ENCODE peak calls at places on chromosomes 13 and 19, in seven cellular contexts. One of them, this sample, is unnamed.

GRCh38 chr13:91714726-91715334 is 316.4 kb downstream of the GPC5 start:
- DNase-seq in aorta: no peak
- DNase-seq in tibial artery: no peak
- DNase-seq in GM23248: no peak
- DNase-seq in gastrocnemius medialis: no peak
- DNase-seq in HCT116: no peak
- DNase-seq in left ventricle myocardium inferior: no peak
- DNase-seq in this sample: no peak

GRCh38 chr13:32586022-32586900 is at the start of gene PDS5B:
- DNase-seq in aorta: peak; percentile 97
- DNase-seq in tibial artery: peak; percentile 98
- DNase-seq in GM23248: peak; percentile 98
- DNase-seq in gastrocnemius medialis: peak; percentile 93
- DNase-seq in HCT116: peak; percentile 81
- DNase-seq in left ventricle myocardium inferior: peak; percentile 94
- DNase-seq in this sample: peak; percentile 86

GRCh38 chr19:3184847-3185481 is 766 bp upstream of the NCLN start:
- DNase-seq in aorta: peak; percentile 87
- DNase-seq in tibial artery: no peak
- DNase-seq in GM23248: peak; percentile 85
- DNase-seq in gastrocnemius medialis: peak; percentile 72
- DNase-seq in HCT116: no peak
- DNase-seq in left ventricle myocardium inferior: peak; percentile 70
- DNase-seq in this sample: no peak

GRCh38 chr19:2993579-2993978 is 16.2 kb downstream of the TLE6 start:
- DNase-seq in aorta: no peak
- DNase-seq in tibial artery: no peak
- DNase-seq in GM23248: no peak
- DNase-seq in gastrocnemius medialis: no peak
- DNase-seq in HCT116: no peak
- DNase-seq in left ventricle myocardium inferior: no peak
- DNase-seq in this sample: no peak

GRCh38 chr13:52450793-52451116 is 321 bp upstream of the VPS36 start:
- DNase-seq in aorta: no peak
- DNase-seq in tibial artery: no peak
- DNase-seq in GM23248: no peak
- DNase-seq in gastrocnemius medialis: no peak
- DNase-seq in HCT116: no peak
- DNase-seq in left ventricle myocardium inferior: no peak
- DNase-seq in this sample: no peak

GRCh38 chr19:3538965-3539742 is at the start of gene TEKTIP1:
- DNase-seq in aorta: no peak
- DNase-seq in tibial artery: no peak
- DNase-seq in GM23248: peak; percentile 41
- DNase-seq in gastrocnemius medialis: no peak
- DNase-seq in HCT116: no peak
- DNase-seq in left ventricle myocardium inferior: no peak
- DNase-seq in this sample: no peak

GRCh38 chr19:2952953-2953481 is 8.2 kb upstream of the ZNF77 start:
- DNase-seq in aorta: no peak
- DNase-seq in tibial artery: no peak
- DNase-seq in GM23248: peak; percentile 64
- DNase-seq in gastrocnemius medialis: no peak
- DNase-seq in HCT116: no peak
- DNase-seq in left ventricle myocardium inferior: no peak
- DNase-seq in this sample: no peak

GRCh38 chr13:105334211-105334610 is 1201.3 kb downstream of the EFNB2 start:
- DNase-seq in aorta: no peak
- DNase-seq in tibial artery: no peak
- DNase-seq in GM23248: no peak
- DNase-seq in gastrocnemius medialis: no peak
- DNase-seq in HCT116: no peak
- DNase-seq in left ventricle myocardium inferior: no peak
- DNase-seq in this sample: peak; percentile 45

GRCh38 chr13:111610879-111611278 is 290.4 kb downstream of the TEX29 start:
- DNase-seq in aorta: peak; percentile 24
- DNase-seq in tibial artery: no peak
- DNase-seq in GM23248: no peak
- DNase-seq in gastrocnemius medialis: no peak
- DNase-seq in HCT116: no peak
- DNase-seq in left ventricle myocardium inferior: no peak
- DNase-seq in this sample: no peak
- H3K27me3 ChIP-seq in aorta: no peaks in the 10 kb centered on the region
- H3K27me3 ChIP-seq in tibial artery: no peaks in the 10 kb centered on the region
- H3K27me3 ChIP-seq in GM23248: no peaks in the 10 kb centered on the region
- H3K27me3 ChIP-seq in gastrocnemius medialis: no peaks in the 10 kb centered on the region
- H3K27me3 ChIP-seq in HCT116: peaks cover 45% of the 10 kb centered on the region
- H3K27me3 ChIP-seq in left ventricle myocardium inferior: peaks cover 63% of the 10 kb centered on the region
- H3K27me3 ChIP-seq in this sample: no peaks in the 10 kb centered on the region

GRCh38 chr19:17240855-17241399 is 4.8 kb downstream of the NR2F6 start:
- DNase-seq in aorta: no peak
- DNase-seq in tibial artery: no peak
- DNase-seq in GM23248: no peak
- DNase-seq in gastrocnemius medialis: no peak
- DNase-seq in HCT116: no peak
- DNase-seq in left ventricle myocardium inferior: no peak
- DNase-seq in this sample: no peak
- H3K4me3 ChIP-seq in aorta: no peak overlapping the region
- H3K4me3 ChIP-seq in tibial artery: no peak overlapping the region
- H3K4me3 ChIP-seq in GM23248: no peak overlapping the region
- H3K4me3 ChIP-seq in gastrocnemius medialis: no peak overlapping the region
- H3K4me3 ChIP-seq in HCT116: no peak overlapping the region
- H3K4me3 ChIP-seq in left ventricle myocardium inferior: no peak overlapping the region
- H3K4me3 ChIP-seq in this sample: no peak overlapping the region

GRCh38 chr19:11949201-11949600 is 15.6 kb upstream of the ZNF763 start:
- DNase-seq in aorta: no peak
- DNase-seq in tibial artery: no peak
- DNase-seq in GM23248: peak; percentile 15
- DNase-seq in gastrocnemius medialis: no peak
- DNase-seq in HCT116: no peak
- DNase-seq in left ventricle myocardium inferior: no peak
- DNase-seq in this sample: no peak
- H3K9me3 ChIP-seq in aorta: peaks cover 45% of the 10 kb centered on the region
- H3K9me3 ChIP-seq in tibial artery: peaks cover 92% of the 10 kb centered on the region
- H3K9me3 ChIP-seq in GM23248: peaks cover 16% of the 10 kb centered on the region
- H3K9me3 ChIP-seq in gastrocnemius medialis: peaks cover 21% of the 10 kb centered on the region
- H3K9me3 ChIP-seq in HCT116: peaks cover 65% of the 10 kb centered on the region
- H3K9me3 ChIP-seq in left ventricle myocardium inferior: peaks cover 100% of the 10 kb centered on the region
- H3K9me3 ChIP-seq in this sample: peaks cover 73% of the 10 kb centered on the region

GRCh38 chr19:45955905-45956608 is 17.6 kb downstream of the NOVA2 start:
- DNase-seq in aorta: peak; percentile 52
- DNase-seq in tibial artery: no peak
- DNase-seq in GM23248: no peak
- DNase-seq in gastrocnemius medialis: peak; percentile 16
- DNase-seq in HCT116: peak; percentile 35
- DNase-seq in left ventricle myocardium inferior: peak; percentile 63
- DNase-seq in this sample: no peak
- H3K27me3 ChIP-seq in aorta: no peaks in the 10 kb centered on the region
- H3K27me3 ChIP-seq in tibial artery: no peaks in the 10 kb centered on the region
- H3K27me3 ChIP-seq in GM23248: peaks cover 10% of the 10 kb centered on the region
- H3K27me3 ChIP-seq in gastrocnemius medialis: peaks cover 10% of the 10 kb centered on the region
- H3K27me3 ChIP-seq in HCT116: peaks cover 6% of the 10 kb centered on the region
- H3K27me3 ChIP-seq in left ventricle myocardium inferior: peaks cover 79% of the 10 kb centered on the region
- H3K27me3 ChIP-seq in this sample: peaks cover 17% of the 10 kb centered on the region

DNA sequence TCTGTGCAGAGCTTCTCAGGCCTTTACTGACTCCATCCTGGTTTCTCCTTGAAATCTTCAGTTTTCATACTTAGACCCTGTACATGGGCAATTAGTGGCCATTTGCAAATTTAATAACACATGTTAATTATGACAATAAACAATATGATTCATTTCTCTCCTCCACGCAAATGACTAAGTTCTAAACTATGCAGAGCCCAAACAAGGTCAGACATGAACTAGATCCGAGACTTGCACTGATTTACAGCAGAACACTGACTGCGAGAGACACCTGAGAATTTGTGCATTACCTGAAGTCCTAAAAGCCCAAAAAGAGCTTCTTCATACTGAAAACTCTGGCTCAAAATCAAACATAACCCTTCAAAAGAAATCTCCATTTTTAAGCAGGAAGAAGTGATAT is 521.8 kb downstream of the MYO16 start:
- DNase-seq in aorta: no peak
- DNase-seq in tibial artery: no peak
- DNase-seq in GM23248: no peak
- DNase-seq in gastrocnemius medialis: no peak
- DNase-seq in HCT116: no peak
- DNase-seq in left ventricle myocardium inferior: no peak
- DNase-seq in this sample: no peak
- H3K4me3 ChIP-seq in aorta: no peak overlapping the region
- H3K4me3 ChIP-seq in tibial artery: no peak overlapping the region
- H3K4me3 ChIP-seq in GM23248: no peak overlapping the region
- H3K4me3 ChIP-seq in gastrocnemius medialis: no peak overlapping the region
- H3K4me3 ChIP-seq in HCT116: no peak overlapping the region
- H3K4me3 ChIP-seq in left ventricle myocardium inferior: no peak overlapping the region
- H3K4me3 ChIP-seq in this sample: no peak overlapping the region

GRCh38 chr13:44335463-44335862 is 38.2 kb upstream of the SERP2 start:
- DNase-seq in aorta: no peak
- DNase-seq in tibial artery: no peak
- DNase-seq in GM23248: no peak
- DNase-seq in gastrocnemius medialis: no peak
- DNase-seq in HCT116: no peak
- DNase-seq in left ventricle myocardium inferior: no peak
- DNase-seq in this sample: no peak
- H3K9me3 ChIP-seq in aorta: no peaks in the 10 kb centered on the region
- H3K9me3 ChIP-seq in tibial artery: no peaks in the 10 kb centered on the region
- H3K9me3 ChIP-seq in GM23248: no peaks in the 10 kb centered on the region
- H3K9me3 ChIP-seq in gastrocnemius medialis: no peaks in the 10 kb centered on the region
- H3K9me3 ChIP-seq in HCT116: no peaks in the 10 kb centered on the region
- H3K9me3 ChIP-seq in left ventricle myocardium inferior: no peaks in the 10 kb centered on the region
- H3K9me3 ChIP-seq in this sample: no peaks in the 10 kb centered on the region

GRCh38 chr19:31352296-31352781 is 3.1 kb upstream of the TSHZ3 start:
- DNase-seq in aorta: no peak
- DNase-seq in tibial artery: no peak
- DNase-seq in GM23248: no peak
- DNase-seq in gastrocnemius medialis: no peak
- DNase-seq in HCT116: no peak
- DNase-seq in left ventricle myocardium inferior: no peak
- DNase-seq in this sample: no peak
- H3K27me3 ChIP-seq in aorta: no peaks in the 10 kb centered on the region
- H3K27me3 ChIP-seq in tibial artery: no peaks in the 10 kb centered on the region
- H3K27me3 ChIP-seq in GM23248: no peaks in the 10 kb centered on the region
- H3K27me3 ChIP-seq in gastrocnemius medialis: peaks cover 41% of the 10 kb centered on the region
- H3K27me3 ChIP-seq in HCT116: no peaks in the 10 kb centered on the region
- H3K27me3 ChIP-seq in left ventricle myocardium inferior: peaks cover 76% of the 10 kb centered on the region
- H3K27me3 ChIP-seq in this sample: no peaks in the 10 kb centered on the region

GRCh38 chr13:106513608-106514007 is 21.9 kb downstream of the EFNB2 start:
- DNase-seq in aorta: no peak
- DNase-seq in tibial artery: no peak
- DNase-seq in GM23248: no peak
- DNase-seq in gastrocnemius medialis: no peak
- DNase-seq in HCT116: no peak
- DNase-seq in left ventricle myocardium inferior: no peak
- DNase-seq in this sample: no peak
- H3K4me3 ChIP-seq in aorta: no peak overlapping the region
- H3K4me3 ChIP-seq in tibial artery: no peak overlapping the region
- H3K4me3 ChIP-seq in GM23248: no peak overlapping the region
- H3K4me3 ChIP-seq in gastrocnemius medialis: no peak overlapping the region
- H3K4me3 ChIP-seq in HCT116: no peak overlapping the region
- H3K4me3 ChIP-seq in left ventricle myocardium inferior: no peak overlapping the region
- H3K4me3 ChIP-seq in this sample: no peak overlapping the region